ENCODE peak calls at places on chromosomes 5 and 9, in eight cellular contexts. X, L, H, A, P, T, F and Y are unnamed samples.
A peak's percentile ranks its signal among the peaks of the same experiment; 100 is the strongest.

GRCh38 chr5:73948289-73948688 is 322.3 kb downstream of the ARHGEF28 start:
- DNase-seq in X (no peak), L (no peak), H (no peak), A (no peak), P (no peak), T (no peak), F (no peak), Y (no peak)

GRCh38 chr9:108396193-108396592 is 459.6 kb downstream of the ACTL7B start:
- DNase-seq in X (no peak), L (no peak), H (no peak), A (no peak), P (no peak), T (no peak), F (no peak), Y (no peak)

GRCh38 chr9:117714282-117714681 is 10.1 kb downstream of the TLR4 start:
- DNase-seq in X (no peak), L (no peak), H (no peak), A (no peak), P (no peak), T (no peak), F (no peak), Y (no peak)

GRCh38 chr5:172623313-172623980 is 17.6 kb upstream of the NEURL1B start:
- DNase-seq in X (no peak), L (no peak), H (no peak), A (no peak), P (peak; percentile 25), T (no peak), F (no peak), Y (no peak)

GRCh38 chr5:83562817-83563557 is 91.4 kb downstream of the VCAN start:
- DNase-seq in X (no peak), L (no peak), H (no peak), A (no peak), P (no peak), T (no peak), F (no peak), Y (no peak)

GRCh38 chr9:5352637-5353248 is 13.1 kb upstream of the RLN1 start:
- DNase-seq in X (no peak), L (no peak), H (no peak), A (peak; percentile 17), P (no peak), T (no peak), F (no peak), Y (no peak)

GRCh38 chr9:136996361-136997281 is at the start of gene CLIC3:
- DNase-seq in X (no peak), L (peak; percentile 72), H (no peak), A (peak; percentile 74), P (no peak), T (peak; percentile 60), F (peak; percentile 50), Y (no peak)

GRCh38 chr5:73253047-73253660 is 80.2 kb downstream of the TMEM174 start:
- DNase-seq in X (no peak), L (no peak), H (no peak), A (no peak), P (no peak), T (no peak), F (no peak), Y (no peak)

DNA sequence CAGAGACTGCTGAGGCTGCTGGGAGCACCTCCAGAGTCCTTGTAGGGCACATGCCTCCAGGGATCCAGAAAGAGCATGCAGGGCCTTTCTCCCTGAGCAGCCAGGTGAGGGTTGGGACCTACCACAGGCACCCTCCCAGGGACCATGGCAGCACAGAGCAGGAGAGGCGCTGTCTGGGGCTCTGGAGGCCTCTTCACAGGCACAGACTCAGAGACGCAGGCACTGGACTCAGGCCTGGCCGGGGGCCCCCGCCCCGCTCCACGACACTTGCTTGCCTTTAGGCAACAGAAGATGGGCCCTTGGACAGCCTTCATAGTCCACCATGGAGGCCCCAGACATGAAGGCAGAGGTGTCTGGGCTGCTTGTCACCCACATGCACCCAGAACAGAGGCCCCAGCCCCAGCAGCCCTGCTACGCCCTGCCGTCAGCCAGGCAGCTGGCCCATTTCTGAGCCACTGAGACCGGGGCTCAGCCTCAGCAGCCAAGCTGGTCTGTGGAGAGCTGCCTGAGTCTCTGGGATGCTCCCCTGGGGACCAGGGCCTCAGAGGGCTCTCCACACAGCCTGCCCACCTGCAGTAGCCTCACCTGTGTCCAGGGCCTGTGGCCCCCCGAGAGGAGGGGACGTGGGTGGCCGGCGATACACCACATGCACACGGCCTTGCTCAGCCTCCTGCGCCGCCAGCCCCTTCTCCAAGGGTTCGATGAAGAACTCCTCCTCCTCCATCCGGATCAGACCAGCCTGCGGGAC is 72.8 kb downstream of the ADAMTS2 start:
- DNase-seq in X (no peak), L (no peak), H (peak; percentile 45), A (no peak), P (no peak), T (no peak), F (no peak), Y (no peak)
- H3K27ac ChIP-seq in X (no peak overlapping the region), L (peak overlapping the region; percentile 72), H (no peak overlapping the region), A (no peak overlapping the region), P (peak overlapping the region; percentile 97), T (no peak overlapping the region), F (no peak overlapping the region), Y (no peak overlapping the region)

GRCh38 chr5:34656001-34656699 is at the start of gene RAI14:
- DNase-seq in X (no peak), L (peak; percentile 78), H (peak; percentile 89), A (no peak), P (peak; percentile 80), T (peak; percentile 86), F (peak; percentile 76), Y (peak; percentile 42)
- H3K27ac ChIP-seq in X (no peak within 1 kb of the TSS), L (peak within 1 kb of the TSS; percentile 88), H (peak within 1 kb of the TSS; percentile 94), A (no peak within 1 kb of the TSS), P (peak within 1 kb of the TSS; percentile 95), T (peak within 1 kb of the TSS; percentile 89), F (peak within 1 kb of the TSS; percentile 82), Y (peak within 1 kb of the TSS; percentile 86)

GRCh38 chr9:113675475-113675941 is 200.6 kb upstream of the ZNF618 start:
- DNase-seq in X (no peak), L (peak; percentile 58), H (no peak), A (no peak), P (no peak), T (peak; percentile 83), F (peak; percentile 66), Y (no peak)
- H3K27ac ChIP-seq in X (no peak overlapping the region), L (peak overlapping the region; percentile 1), H (no peak overlapping the region), A (no peak overlapping the region), P (peak overlapping the region; percentile 78), T (peak overlapping the region; percentile 80), F (no peak overlapping the region), Y (no peak overlapping the region)

GRCh38 chr5:5181650-5182324 is 41.7 kb downstream of the ADAMTS16 start:
- DNase-seq in X (no peak), L (no peak), H (no peak), A (no peak), P (no peak), T (no peak), F (no peak), Y (no peak)

GRCh38 chr5:5179079-5179478 is 38.9 kb downstream of the ADAMTS16 start:
- DNase-seq in X (no peak), L (no peak), H (no peak), A (no peak), P (no peak), T (peak; percentile 15), F (no peak), Y (no peak)

GRCh38 chr5:5179597-5179996 is 39.5 kb downstream of the ADAMTS16 start:
- DNase-seq in X (peak; percentile 87), L (no peak), H (no peak), A (no peak), P (no peak), T (no peak), F (no peak), Y (no peak)

GRCh38 chr5:5178580-5178979 is 38.5 kb downstream of the ADAMTS16 start:
- DNase-seq in X (no peak), L (no peak), H (no peak), A (no peak), P (no peak), T (no peak), F (no peak), Y (no peak)

GRCh38 chr5:5178121-5178520 is 38.0 kb downstream of the ADAMTS16 start:
- DNase-seq in X (no peak), L (peak; percentile 53), H (no peak), A (no peak), P (no peak), T (no peak), F (no peak), Y (no peak)
- H3K27ac ChIP-seq in X (no peak overlapping the region), L (no peak overlapping the region), H (peak overlapping the region; percentile 45), A (no peak overlapping the region), P (no peak overlapping the region), T (no peak overlapping the region), F (no peak overlapping the region), Y (no peak overlapping the region)

DNA sequence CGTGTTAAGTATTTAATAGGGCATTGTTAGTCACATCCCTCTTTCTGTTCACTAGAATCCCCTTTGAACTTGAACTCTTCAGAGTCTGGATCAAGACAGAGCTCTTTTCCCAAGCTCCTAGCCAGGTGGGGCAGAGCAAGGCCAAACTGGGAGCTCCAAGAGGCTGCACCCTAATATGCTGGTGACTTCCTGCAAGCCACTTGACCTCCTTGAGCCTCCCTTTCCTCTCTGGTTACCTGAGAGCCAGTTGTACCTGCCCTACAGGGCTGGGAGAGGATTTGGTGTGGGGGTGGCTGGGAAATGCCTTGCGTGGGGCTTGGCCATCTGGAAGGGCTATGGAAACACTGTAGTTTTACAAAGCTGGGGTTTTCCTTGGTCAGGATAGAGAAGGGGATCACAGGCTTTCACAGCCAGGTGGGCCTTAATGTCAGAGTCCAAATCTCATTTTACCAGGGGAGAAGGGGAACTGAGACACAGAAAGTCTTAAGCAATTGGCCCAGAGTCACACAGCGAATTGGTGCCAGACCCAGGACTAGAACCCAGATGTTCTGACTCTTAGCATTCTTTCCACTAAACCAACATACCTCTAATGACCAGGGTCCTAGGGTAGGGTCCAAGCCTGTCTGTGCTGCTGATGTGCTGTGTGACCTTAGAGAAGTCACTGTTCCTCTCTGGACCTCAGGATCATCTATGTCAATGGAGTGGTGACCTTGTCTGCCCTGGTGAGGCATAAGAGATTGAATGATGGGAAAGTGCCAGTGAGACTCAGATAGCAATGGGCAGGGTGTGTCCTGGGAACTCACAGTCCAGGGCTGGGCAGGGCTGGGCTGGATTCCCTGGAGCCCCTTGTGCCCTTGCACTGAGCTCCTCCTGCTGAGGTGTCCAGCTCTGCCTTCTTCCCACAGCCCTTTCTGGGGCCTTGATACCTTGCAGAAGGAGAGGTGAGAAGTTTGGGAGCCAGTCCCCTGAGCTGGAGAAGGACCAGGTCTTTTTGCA is 35.8 kb downstream of the GSN start:
- DNase-seq in X (no peak), L (no peak), H (peak; percentile 18), A (no peak), P (no peak), T (no peak), F (no peak), Y (no peak)
- H3K27ac ChIP-seq in X (no peak overlapping the region), L (peak overlapping the region; percentile 7), H (no peak overlapping the region), A (no peak overlapping the region), P (peak overlapping the region; percentile 89), T (no peak overlapping the region), F (peak overlapping the region; percentile 53), Y (peak overlapping the region; percentile 80)

GRCh38 chr5:151864349-151864748 is 60.3 kb downstream of the GLRA1 start:
- DNase-seq in X (no peak), L (no peak), H (no peak), A (no peak), P (no peak), T (no peak), F (no peak), Y (no peak)
- H3K27ac ChIP-seq in X (no peak overlapping the region), L (no peak overlapping the region), H (no peak overlapping the region), A (no peak overlapping the region), P (no peak overlapping the region), T (no peak overlapping the region), F (no peak overlapping the region), Y (no peak overlapping the region)